ENCODE peak calls at places on chromosomes 3 and 15, in eight cellular contexts. One of them, this sample, is unnamed.
A peak's percentile ranks its signal among the peaks of the same experiment; 100 is the strongest.

GRCh38 chr15:38247336-38247735 is 5.3 kb upstream of the SPRED1 start:
- DNase-seq in GM23248: no peak
- DNase-seq in neural progenitor cell: no peak
- DNase-seq in GM23338: no peak
- DNase-seq in MM.1S: no peak
- DNase-seq in SK-N-SH: no peak
- DNase-seq in HCT116: no peak
- DNase-seq in hepatocyte: no peak
- DNase-seq in this sample: peak; percentile 62

GRCh38 chr15:50163719-50164410 is 18.1 kb upstream of the SLC27A2 start:
- DNase-seq in GM23248: peak; percentile 12
- DNase-seq in neural progenitor cell: no peak
- DNase-seq in GM23338: no peak
- DNase-seq in MM.1S: no peak
- DNase-seq in SK-N-SH: no peak
- DNase-seq in HCT116: no peak
- DNase-seq in hepatocyte: no peak
- DNase-seq in this sample: no peak

GRCh38 chr3:53273271-53273670 is 17.4 kb upstream of the TKT start:
- DNase-seq in GM23248: no peak
- DNase-seq in neural progenitor cell: no peak
- DNase-seq in GM23338: no peak
- DNase-seq in MM.1S: no peak
- DNase-seq in SK-N-SH: no peak
- DNase-seq in HCT116: no peak
- DNase-seq in hepatocyte: no peak
- DNase-seq in this sample: no peak

GRCh38 chr15:100995471-100996430 is 76.6 kb downstream of the LRRK1 start:
- DNase-seq in GM23248: no peak
- DNase-seq in neural progenitor cell: no peak
- DNase-seq in GM23338: no peak
- DNase-seq in MM.1S: no peak
- DNase-seq in SK-N-SH: no peak
- DNase-seq in HCT116: no peak
- DNase-seq in hepatocyte: no peak
- DNase-seq in this sample: no peak

GRCh38 chr3:100002599-100003350 is 111.5 kb downstream of the FILIP1L start:
- DNase-seq in GM23248: peak; percentile 90
- DNase-seq in neural progenitor cell: no peak
- DNase-seq in GM23338: no peak
- DNase-seq in MM.1S: no peak
- DNase-seq in SK-N-SH: no peak
- DNase-seq in HCT116: peak; percentile 79
- DNase-seq in hepatocyte: peak; percentile 89
- DNase-seq in this sample: peak; percentile 91

GRCh38 chr3:115321396-115321795 is 174.3 kb upstream of the ZBTB20 start:
- DNase-seq in GM23248: peak; percentile 76
- DNase-seq in neural progenitor cell: no peak
- DNase-seq in GM23338: no peak
- DNase-seq in MM.1S: no peak
- DNase-seq in SK-N-SH: no peak
- DNase-seq in HCT116: no peak
- DNase-seq in hepatocyte: no peak
- DNase-seq in this sample: peak; percentile 6

GRCh38 chr15:80479191-80479590 is 75.0 kb downstream of the ARNT2 start:
- DNase-seq in GM23248: no peak
- DNase-seq in neural progenitor cell: no peak
- DNase-seq in GM23338: no peak
- DNase-seq in MM.1S: no peak
- DNase-seq in SK-N-SH: no peak
- DNase-seq in HCT116: no peak
- DNase-seq in hepatocyte: no peak
- DNase-seq in this sample: no peak

GRCh38 chr3:190747566-190747965 is 114.9 kb downstream of the GMNC start:
- DNase-seq in GM23248: peak; percentile 41
- DNase-seq in neural progenitor cell: no peak
- DNase-seq in GM23338: no peak
- DNase-seq in MM.1S: no peak
- DNase-seq in SK-N-SH: no peak
- DNase-seq in HCT116: no peak
- DNase-seq in hepatocyte: no peak
- DNase-seq in this sample: no peak

GRCh38 chr3:50165388-50166308 is 10.5 kb downstream of the SEMA3F start:
- DNase-seq in GM23248: peak; percentile 69
- DNase-seq in neural progenitor cell: no peak
- DNase-seq in GM23338: no peak
- DNase-seq in MM.1S: no peak
- DNase-seq in SK-N-SH: no peak
- DNase-seq in HCT116: no peak
- DNase-seq in hepatocyte: no peak
- DNase-seq in this sample: peak; percentile 63

GRCh38 chr3:192841428-192841827 is 76.2 kb downstream of the MB21D2 start:
- DNase-seq in GM23248: no peak
- DNase-seq in neural progenitor cell: no peak
- DNase-seq in GM23338: no peak
- DNase-seq in MM.1S: no peak
- DNase-seq in SK-N-SH: no peak
- DNase-seq in HCT116: no peak
- DNase-seq in hepatocyte: peak; percentile 52
- DNase-seq in this sample: no peak

GRCh38 chr3:54356299-54357037 is 234.1 kb downstream of the CACNA2D3 start:
- DNase-seq in GM23248: peak; percentile 22
- DNase-seq in neural progenitor cell: no peak
- DNase-seq in GM23338: no peak
- DNase-seq in MM.1S: no peak
- DNase-seq in SK-N-SH: no peak
- DNase-seq in HCT116: no peak
- DNase-seq in hepatocyte: no peak
- DNase-seq in this sample: no peak

GRCh38 chr3:31853580-31853979 is 127.5 kb downstream of the OSBPL10 start:
- DNase-seq in GM23248: no peak
- DNase-seq in neural progenitor cell: no peak
- DNase-seq in GM23338: no peak
- DNase-seq in MM.1S: peak; percentile 85
- DNase-seq in SK-N-SH: no peak
- DNase-seq in HCT116: no peak
- DNase-seq in hepatocyte: no peak
- DNase-seq in this sample: no peak

GRCh38 chr15:85137507-85138175 is 156.0 kb downstream of the PDE8A start:
- DNase-seq in GM23248: no peak
- DNase-seq in neural progenitor cell: peak; percentile 44
- DNase-seq in GM23338: no peak
- DNase-seq in MM.1S: no peak
- DNase-seq in SK-N-SH: no peak
- DNase-seq in HCT116: no peak
- DNase-seq in hepatocyte: no peak
- DNase-seq in this sample: no peak

GRCh38 chr3:31035681-31036080 is 141.2 kb upstream of the GADL1 start:
- DNase-seq in GM23248: peak; percentile 23
- DNase-seq in neural progenitor cell: no peak
- DNase-seq in GM23338: no peak
- DNase-seq in MM.1S: no peak
- DNase-seq in SK-N-SH: peak; percentile 4
- DNase-seq in HCT116: no peak
- DNase-seq in hepatocyte: no peak
- DNase-seq in this sample: no peak

GRCh38 chr3:188453431-188454384 is 299.8 kb downstream of the LPP start:
- DNase-seq in GM23248: no peak
- DNase-seq in neural progenitor cell: no peak
- DNase-seq in GM23338: no peak
- DNase-seq in MM.1S: no peak
- DNase-seq in SK-N-SH: no peak
- DNase-seq in HCT116: no peak
- DNase-seq in hepatocyte: no peak
- DNase-seq in this sample: no peak

GRCh38 chr3:4828279-4829030 is 150.8 kb upstream of the BHLHE40 start:
- DNase-seq in GM23248: peak; percentile 87
- DNase-seq in neural progenitor cell: no peak
- DNase-seq in GM23338: no peak
- DNase-seq in MM.1S: no peak
- DNase-seq in SK-N-SH: no peak
- DNase-seq in HCT116: no peak
- DNase-seq in hepatocyte: no peak
- DNase-seq in this sample: no peak

GRCh38 chr15:95923797-95924196 is 406.7 kb upstream of the NR2F2 start:
- DNase-seq in GM23248: no peak
- DNase-seq in neural progenitor cell: no peak
- DNase-seq in GM23338: no peak
- DNase-seq in MM.1S: no peak
- DNase-seq in SK-N-SH: no peak
- DNase-seq in HCT116: no peak
- DNase-seq in hepatocyte: no peak
- DNase-seq in this sample: no peak

GRCh38 chr15:39874890-39875549 is 45.0 kb downstream of the GPR176 start:
- DNase-seq in GM23248: peak; percentile 50
- DNase-seq in neural progenitor cell: peak; percentile 41
- DNase-seq in GM23338: peak; percentile 47
- DNase-seq in MM.1S: peak; percentile 57
- DNase-seq in SK-N-SH: peak; percentile 40
- DNase-seq in HCT116: peak; percentile 24
- DNase-seq in hepatocyte: peak; percentile 38
- DNase-seq in this sample: peak; percentile 69

GRCh38 chr15:42578984-42579537 is 3.7 kb downstream of the STARD9 start:
- DNase-seq in GM23248: no peak
- DNase-seq in neural progenitor cell: no peak
- DNase-seq in GM23338: no peak
- DNase-seq in MM.1S: no peak
- DNase-seq in SK-N-SH: no peak
- DNase-seq in HCT116: no peak
- DNase-seq in hepatocyte: no peak
- DNase-seq in this sample: no peak

GRCh38 chr15:28935316-28935715 is 49.5 kb downstream of the APBA2 start:
- DNase-seq in GM23248: peak; percentile 6
- DNase-seq in neural progenitor cell: no peak
- DNase-seq in GM23338: peak; percentile 85
- DNase-seq in MM.1S: no peak
- DNase-seq in SK-N-SH: no peak
- DNase-seq in HCT116: no peak
- DNase-seq in hepatocyte: no peak
- DNase-seq in this sample: no peak

GRCh38 chr3:169390310-169390731 is 273.2 kb downstream of the MECOM start:
- DNase-seq in GM23248: peak; percentile 14
- DNase-seq in neural progenitor cell: no peak
- DNase-seq in GM23338: peak; percentile 32
- DNase-seq in MM.1S: peak; percentile 66
- DNase-seq in SK-N-SH: no peak
- DNase-seq in HCT116: no peak
- DNase-seq in hepatocyte: peak; percentile 17
- DNase-seq in this sample: peak; percentile 57

GRCh38 chr15:83285284-83285978 is 967 bp upstream of the BNC1 start:
- DNase-seq in GM23248: peak; percentile 11
- DNase-seq in neural progenitor cell: peak; percentile 28
- DNase-seq in GM23338: peak; percentile 49
- DNase-seq in MM.1S: no peak
- DNase-seq in SK-N-SH: no peak
- DNase-seq in HCT116: no peak
- DNase-seq in hepatocyte: no peak
- DNase-seq in this sample: no peak
- H3K27me3 ChIP-seq in GM23248: no peaks in the 10 kb centered on the region
- H3K27me3 ChIP-seq in neural progenitor cell: peaks cover 79% of the 10 kb centered on the region
- H3K27me3 ChIP-seq in GM23338: peaks cover 70% of the 10 kb centered on the region
- H3K27me3 ChIP-seq in MM.1S: no peaks in the 10 kb centered on the region
- H3K27me3 ChIP-seq in SK-N-SH: peaks cover 59% of the 10 kb centered on the region
- H3K27me3 ChIP-seq in HCT116: no peaks in the 10 kb centered on the region
- H3K27me3 ChIP-seq in hepatocyte: peaks cover 77% of the 10 kb centered on the region
- H3K27me3 ChIP-seq in this sample: no peaks in the 10 kb centered on the region

GRCh38 chr15:68499620-68500312 is 67.8 kb upstream of the ITGA11 start:
- DNase-seq in GM23248: no peak
- DNase-seq in neural progenitor cell: no peak
- DNase-seq in GM23338: no peak
- DNase-seq in MM.1S: no peak
- DNase-seq in SK-N-SH: no peak
- DNase-seq in HCT116: no peak
- DNase-seq in hepatocyte: no peak
- DNase-seq in this sample: peak; percentile 4

GRCh38 chr15:68498076-68498475 is 66.1 kb upstream of the ITGA11 start:
- DNase-seq in GM23248: no peak
- DNase-seq in neural progenitor cell: no peak
- DNase-seq in GM23338: no peak
- DNase-seq in MM.1S: no peak
- DNase-seq in SK-N-SH: no peak
- DNase-seq in HCT116: no peak
- DNase-seq in hepatocyte: no peak
- DNase-seq in this sample: no peak

GRCh38 chr15:68495221-68495950 is 63.4 kb upstream of the ITGA11 start:
- DNase-seq in GM23248: no peak
- DNase-seq in neural progenitor cell: no peak
- DNase-seq in GM23338: no peak
- DNase-seq in MM.1S: no peak
- DNase-seq in SK-N-SH: no peak
- DNase-seq in HCT116: no peak
- DNase-seq in hepatocyte: no peak
- DNase-seq in this sample: no peak

GRCh38 chr15:68495981-68496705 is 64.2 kb upstream of the ITGA11 start:
- DNase-seq in GM23248: no peak
- DNase-seq in neural progenitor cell: no peak
- DNase-seq in GM23338: no peak
- DNase-seq in MM.1S: no peak
- DNase-seq in SK-N-SH: no peak
- DNase-seq in HCT116: no peak
- DNase-seq in hepatocyte: no peak
- DNase-seq in this sample: no peak

GRCh38 chr15:68497206-68497910 is 65.4 kb upstream of the ITGA11 start:
- DNase-seq in GM23248: peak; percentile 36
- DNase-seq in neural progenitor cell: no peak
- DNase-seq in GM23338: no peak
- DNase-seq in MM.1S: no peak
- DNase-seq in SK-N-SH: no peak
- DNase-seq in HCT116: no peak
- DNase-seq in hepatocyte: no peak
- DNase-seq in this sample: no peak
- TF ChIP-seq EZH2phosphoT487 in GM23248: no peak
- TF ChIP-seq EZH2phosphoT487 in neural progenitor cell: no peak
- TF ChIP-seq EZH2phosphoT487 in GM23338: no peak
- TF ChIP-seq EZH2phosphoT487 in MM.1S: no peak
- TF ChIP-seq EZH2phosphoT487 in SK-N-SH: no peak
- TF ChIP-seq EZH2phosphoT487 in HCT116: no peak
- TF ChIP-seq EZH2phosphoT487 in hepatocyte: no peak
- TF ChIP-seq EZH2phosphoT487 in this sample: no peak

GRCh38 chr15:83204697-83205096 is 2.9 kb downstream of the HDGFL3 start:
- DNase-seq in GM23248: no peak
- DNase-seq in neural progenitor cell: peak; percentile 39
- DNase-seq in GM23338: peak; percentile 71
- DNase-seq in MM.1S: no peak
- DNase-seq in SK-N-SH: no peak
- DNase-seq in HCT116: no peak
- DNase-seq in hepatocyte: no peak
- DNase-seq in this sample: no peak
- H3K27me3 ChIP-seq in GM23248: no peaks in the 10 kb centered on the region
- H3K27me3 ChIP-seq in neural progenitor cell: no peaks in the 10 kb centered on the region
- H3K27me3 ChIP-seq in GM23338: no peaks in the 10 kb centered on the region
- H3K27me3 ChIP-seq in MM.1S: peaks cover 35% of the 10 kb centered on the region
- H3K27me3 ChIP-seq in SK-N-SH: no peaks in the 10 kb centered on the region
- H3K27me3 ChIP-seq in HCT116: no peaks in the 10 kb centered on the region
- H3K27me3 ChIP-seq in hepatocyte: no peaks in the 10 kb centered on the region
- H3K27me3 ChIP-seq in this sample: no peaks in the 10 kb centered on the region

DNA sequence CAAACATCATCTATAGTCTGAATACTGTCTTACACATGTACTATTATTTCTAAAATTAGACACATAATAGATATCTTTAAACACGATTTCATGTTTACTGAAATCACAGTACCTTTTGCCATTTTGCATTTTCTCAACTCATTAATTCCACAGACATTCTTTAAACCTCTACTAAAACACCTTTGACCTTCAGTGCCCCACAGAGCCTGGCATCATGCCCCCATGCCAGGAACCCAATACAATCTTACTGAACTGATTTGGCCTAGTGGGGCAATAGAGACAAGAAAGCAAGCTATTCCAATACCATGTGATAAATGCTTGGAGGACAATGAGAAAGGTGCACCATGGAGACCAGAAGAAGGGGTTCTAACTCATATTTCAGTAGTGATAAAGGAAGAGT is 19.3 kb upstream of the GUCA1C start:
- DNase-seq in GM23248: no peak
- DNase-seq in neural progenitor cell: no peak
- DNase-seq in GM23338: no peak
- DNase-seq in MM.1S: no peak
- DNase-seq in SK-N-SH: no peak
- DNase-seq in HCT116: no peak
- DNase-seq in hepatocyte: no peak
- DNase-seq in this sample: no peak
- TF ChIP-seq EZH2phosphoT487 in GM23248: no peak
- TF ChIP-seq EZH2phosphoT487 in neural progenitor cell: no peak
- TF ChIP-seq EZH2phosphoT487 in GM23338: no peak
- TF ChIP-seq EZH2phosphoT487 in MM.1S: no peak
- TF ChIP-seq EZH2phosphoT487 in SK-N-SH: no peak
- TF ChIP-seq EZH2phosphoT487 in HCT116: no peak
- TF ChIP-seq EZH2phosphoT487 in hepatocyte: no peak
- TF ChIP-seq EZH2phosphoT487 in this sample: no peak